ENCODE peak calls at places on chromosome 10, in seven cellular contexts. J is choroid plexus epithelial cell, S is A673, X is BJ, L is thoracic aorta, K is DND-41, T is heart right ventricle. M is an unnamed sample.

GRCh38 chr10:119165171-119166110 is at the start of gene SFXN4:
- DNase-seq in J (peak; percentile 44), S (peak; percentile 82), X (no peak), L (peak; percentile 15), K (peak; percentile 81), T (peak; percentile 80), M (peak; percentile 54)

GRCh38 chr10:59175538-59176240 is 754 bp upstream of the PHYHIPL start:
- DNase-seq in J (no peak), S (no peak), X (no peak), L (no peak), K (no peak), T (no peak), M (no peak)

GRCh38 chr10:67788028-67788886 is 49.7 kb downstream of the DNAJC12 start:
- DNase-seq in J (peak; percentile 47), S (peak; percentile 56), X (no peak), L (no peak), K (peak; percentile 24), T (peak; percentile 14), M (peak; percentile 12)

GRCh38 chr10:4506087-4506486 is 319.9 kb upstream of the AKR1E2 start:
- DNase-seq in J (no peak), S (no peak), X (no peak), L (no peak), K (no peak), T (no peak), M (no peak)

GRCh38 chr10:127090135-127090534 is 106.3 kb downstream of the INSYN2A start:
- DNase-seq in J (no peak), S (no peak), X (no peak), L (no peak), K (no peak), T (no peak), M (no peak)

GRCh38 chr10:73480158-73480557 is 15.7 kb downstream of the PPP3CB start:
- DNase-seq in J (peak; percentile 67), S (no peak), X (no peak), L (no peak), K (no peak), T (no peak), M (peak; percentile 31)

GRCh38 chr10:126302831-126303230 is 85.4 kb downstream of the ADAM12 start:
- DNase-seq in J (peak; percentile 36), S (peak; percentile 2), X (no peak), L (no peak), K (no peak), T (no peak), M (peak; percentile 57)

GRCh38 chr10:68897336-68897741 is 3.8 kb upstream of the DDX50 start:
- DNase-seq in J (peak; percentile 90), S (peak; percentile 83), X (no peak), L (no peak), K (peak; percentile 67), T (peak; percentile 55), M (peak; percentile 82)

GRCh38 chr10:76119515-76119914 is 688.1 kb downstream of the LRMDA start:
- DNase-seq in J (peak; percentile 35), S (no peak), X (no peak), L (no peak), K (no peak), T (no peak), M (peak; percentile 47)

GRCh38 chr10:64115913-64116643 is 594.9 kb downstream of the REEP3 start:
- DNase-seq in J (peak; percentile 19), S (peak; percentile 45), X (no peak), L (no peak), K (peak; percentile 5), T (peak; percentile 4), M (no peak)
- TF ChIP-seq CTCF in J (peak; percentile 48), S (peak; percentile 69), X (peak; percentile 22), L (no peak), K (peak; percentile 50), T (peak; percentile 39), M (peak; percentile 13)

DNA sequence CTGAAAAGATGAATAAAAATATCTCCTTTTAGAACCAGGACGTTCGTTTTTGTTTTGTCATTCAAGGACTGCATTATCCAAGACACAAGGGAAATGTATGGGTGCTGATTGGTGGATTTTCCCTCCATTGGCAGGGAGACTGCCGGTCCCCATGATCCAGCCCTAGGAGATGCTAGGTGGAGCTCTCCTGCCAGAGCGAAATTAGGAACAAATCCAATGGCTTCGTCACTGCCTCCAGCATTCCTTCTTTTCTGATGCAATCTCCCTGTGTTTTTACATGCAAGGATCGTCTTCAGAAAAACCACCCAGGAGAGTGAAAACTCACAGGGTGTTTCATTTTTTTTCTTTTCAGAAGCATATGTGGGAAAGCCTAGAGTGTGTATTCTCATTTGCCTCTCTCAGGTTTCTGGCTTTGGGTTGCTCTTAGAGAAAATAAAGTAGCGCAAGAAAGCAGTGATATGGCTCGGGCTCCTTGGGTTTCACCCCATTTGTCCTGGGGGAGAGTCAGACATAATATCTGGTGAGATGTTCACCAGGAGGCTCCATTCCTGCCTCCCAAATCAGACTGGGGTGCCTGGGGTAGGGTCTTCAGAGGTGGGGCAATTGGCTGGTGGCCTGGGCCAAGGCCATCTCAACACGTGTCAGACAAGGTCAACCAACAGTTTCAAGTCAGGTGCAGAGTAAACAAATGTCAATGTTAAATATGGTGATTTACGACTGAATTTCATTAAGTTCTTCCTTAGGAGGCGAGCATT is 450.9 kb upstream of the MKI67 start:
- DNase-seq in J (no peak), S (no peak), X (no peak), L (no peak), K (no peak), T (no peak), M (no peak)
- H3K4me3 ChIP-seq in J (no peak overlapping the region), S (no peak overlapping the region), X (no peak overlapping the region), L (no peak overlapping the region), K (no peak overlapping the region), T (no peak overlapping the region), M (no peak overlapping the region)

GRCh38 chr10:120598377-120598776 is 141.3 kb downstream of the PLPP4 start:
- DNase-seq in J (no peak), S (no peak), X (no peak), L (no peak), K (no peak), T (no peak), M (no peak)
- TF ChIP-seq CTCF in J (no peak), S (no peak), X (no peak), L (no peak), K (no peak), T (no peak), M (no peak)

DNA sequence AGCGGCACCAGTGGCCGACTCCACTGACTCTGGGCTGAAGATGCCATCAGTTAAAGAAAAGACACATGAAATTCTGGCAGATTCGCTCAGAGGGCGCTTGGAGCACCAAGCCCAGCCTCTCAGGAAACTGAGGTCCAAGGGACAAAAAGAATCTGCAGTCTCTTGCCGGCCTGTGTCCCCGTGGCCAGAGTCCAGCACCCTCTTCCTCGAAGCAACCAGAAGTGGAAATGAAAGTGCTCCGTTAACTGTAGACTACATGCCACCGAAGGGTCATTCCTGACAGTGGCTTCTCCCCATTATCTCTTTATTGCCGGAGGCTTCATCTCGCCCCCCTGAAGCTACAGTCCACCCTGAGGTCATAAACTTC is 1.0 kb upstream of the CHST15 start:
- DNase-seq in J (no peak), S (no peak), X (no peak), L (no peak), K (no peak), T (peak; percentile 30), M (no peak)
- H3K4me3 ChIP-seq in J (peak overlapping the region; percentile 64), S (no peak overlapping the region), X (no peak overlapping the region), L (peak overlapping the region; percentile 82), K (no peak overlapping the region), T (peak overlapping the region; percentile 81), M (no peak overlapping the region)

GRCh38 chr10:109820620-109821405 is 102.5 kb downstream of the XPNPEP1 start:
- DNase-seq in J (no peak), S (no peak), X (no peak), L (no peak), K (no peak), T (no peak), M (no peak)

GRCh38 chr10:109821672-109822071 is 101.6 kb downstream of the XPNPEP1 start:
- DNase-seq in J (no peak), S (no peak), X (no peak), L (no peak), K (no peak), T (no peak), M (no peak)

GRCh38 chr10:109823196-109823595 is 100.1 kb downstream of the XPNPEP1 start:
- DNase-seq in J (no peak), S (no peak), X (no peak), L (no peak), K (no peak), T (no peak), M (no peak)

GRCh38 chr10:109819807-109820206 is 103.5 kb downstream of the XPNPEP1 start:
- DNase-seq in J (no peak), S (no peak), X (no peak), L (no peak), K (no peak), T (no peak), M (no peak)

GRCh38 chr10:109824206-109824605 is 99.1 kb downstream of the XPNPEP1 start:
- DNase-seq in J (no peak), S (no peak), X (no peak), L (no peak), K (no peak), T (no peak), M (no peak)
- TF ChIP-seq CTCF in J (no peak), S (no peak), X (no peak), L (no peak), K (no peak), T (no peak), M (no peak)

GRCh38 chr10:110873951-110874350 is 2.2 kb downstream of the PDCD4 start:
- DNase-seq in J (no peak), S (no peak), X (no peak), L (no peak), K (no peak), T (no peak), M (no peak)
- H3K4me3 ChIP-seq in J (peak overlapping the region; percentile 80), S (peak overlapping the region; percentile 87), X (no peak overlapping the region), L (peak overlapping the region; percentile 94), K (peak overlapping the region; percentile 79), T (peak overlapping the region; percentile 83), M (peak overlapping the region; percentile 87)

DNA sequence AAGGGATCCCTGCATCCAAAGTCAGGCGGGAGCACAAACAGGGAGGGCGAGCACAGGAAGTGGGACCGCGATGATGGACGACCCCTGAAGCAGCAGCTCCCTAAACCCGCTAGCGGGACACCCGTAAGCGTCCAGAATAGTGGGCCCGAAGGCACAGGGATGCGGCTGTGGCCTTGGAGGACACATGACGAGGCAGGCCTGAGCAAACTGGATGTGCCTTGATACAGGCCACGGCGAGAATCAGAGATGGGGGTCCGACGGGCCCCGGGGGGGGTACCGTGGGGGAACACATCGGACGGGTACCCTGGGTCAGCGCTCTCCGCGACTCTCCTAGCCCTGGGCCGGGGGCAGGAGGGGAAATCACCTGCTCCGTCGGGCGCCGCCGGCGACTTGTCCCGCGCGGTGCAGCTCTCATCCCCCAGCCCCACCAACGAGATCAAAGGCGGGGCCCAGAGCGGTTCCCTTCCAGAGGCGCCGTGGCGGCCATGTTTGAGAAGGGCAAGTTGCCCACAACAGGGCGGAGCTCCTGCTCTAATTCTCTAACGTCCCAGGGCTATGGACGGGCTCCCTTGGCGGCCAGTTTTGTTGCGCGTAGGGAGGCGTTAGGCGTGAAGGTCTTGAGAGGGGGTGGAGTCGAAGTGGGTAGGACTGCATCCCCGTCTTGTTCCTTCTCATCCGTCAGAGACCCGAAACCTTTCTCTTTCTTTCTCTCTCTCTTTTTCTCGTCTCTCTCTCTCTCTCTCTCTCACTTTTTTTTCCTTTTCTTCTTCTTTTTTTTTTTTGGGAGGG is at the start of gene CUEDC2:
- DNase-seq in J (peak; percentile 98), S (peak; percentile 99), X (peak; percentile 59), L (peak; percentile 85), K (peak; percentile 98), T (peak; percentile 97), M (peak; percentile 98)
- TF ChIP-seq CTCF in J (no peak), S (peak; percentile 19), X (peak; percentile 2), L (no peak), K (no peak), T (no peak), M (no peak)

GRCh38 chr10:24944512-24945255 is 7.7 kb downstream of the PRTFDC1 start:
- DNase-seq in J (peak; percentile 60), S (peak; percentile 65), X (no peak), L (no peak), K (peak; percentile 17), T (peak; percentile 37), M (peak; percentile 80)
- H3K4me3 ChIP-seq in J (no peak overlapping the region), S (no peak overlapping the region), X (no peak overlapping the region), L (no peak overlapping the region), K (no peak overlapping the region), T (no peak overlapping the region), M (no peak overlapping the region)

M was measured in fibroblast of villous mesenchyme.